ENCODE peak calls at places on chromosomes 1 and 21, in four cellular contexts. M, T, G and A are unnamed samples.

GRCh38 chr21:17925000-17925610 is 105.9 kb upstream of the C21orf91 start:
- DNase-seq in M (peak), T (peak), G (no peak), A (no peak)

GRCh38 chr1:235597867-235598553 is 51.6 kb downstream of the GNG4 start:
- DNase-seq in M (no peak), T (peak), G (no peak), A (no peak)

GRCh38 chr1:169570172-169570574 is 16.1 kb downstream of the F5 start:
- DNase-seq in M (no peak), T (no peak), G (no peak), A (no peak)

GRCh38 chr1:220966874-220967631 is 87.8 kb downstream of the HLX start:
- DNase-seq in M (no peak), T (peak), G (no peak), A (no peak)

GRCh38 chr1:171345536-171345935 is 31.6 kb downstream of the FMO4 start:
- DNase-seq in M (no peak), T (no peak), G (no peak), A (no peak)

GRCh38 chr1:2314803-2315710 is 76.3 kb downstream of the MORN1 start:
- DNase-seq in M (no peak), T (no peak), G (no peak), A (no peak)

GRCh38 chr21:17270234-17270633 is 242.6 kb upstream of the CXADR start:
- DNase-seq in M (no peak), T (peak), G (peak), A (peak)

GRCh38 chr21:39648879-39649278 is 36.1 kb downstream of the B3GALT5 start:
- DNase-seq in M (no peak), T (no peak), G (no peak), A (no peak)

GRCh38 chr1:156444407-156445001 is 56.1 kb downstream of the MEF2D start:
- DNase-seq in M (no peak), T (no peak), G (no peak), A (no peak)

GRCh38 chr1:177246710-177247588 is 76.2 kb downstream of the BRINP2 start:
- DNase-seq in M (no peak), T (peak), G (no peak), A (no peak)

GRCh38 chr1:38003261-38004250 is 1.8 kb downstream of the FHL3 start:
- DNase-seq in M (no peak), T (no peak), G (no peak), A (no peak)

GRCh38 chr1:51729824-51730284 is 113.0 kb downstream of the OSBPL9 start:
- DNase-seq in M (no peak), T (no peak), G (no peak), A (no peak)

GRCh38 chr1:21397813-21398188 is 42.1 kb upstream of the NBPF3 start:
- DNase-seq in M (no peak), T (no peak), G (no peak), A (no peak)

GRCh38 chr1:9903801-9904527 is 6.1 kb downstream of the CTNNBIP1 start:
- DNase-seq in M (peak), T (no peak), G (no peak), A (no peak)

GRCh38 chr1:24899581-24900485 is 30.2 kb downstream of the RUNX3 start:
- DNase-seq in M (no peak), T (no peak), G (no peak), A (no peak)

GRCh38 chr21:31564439-31564838 is 95.1 kb upstream of the SOD1 start:
- DNase-seq in M (no peak), T (no peak), G (no peak), A (no peak)

GRCh38 chr1:88890790-88891317 is 513 bp downstream of the GTF2B start:
- DNase-seq in M (no peak), T (no peak), G (no peak), A (no peak)

GRCh38 chr1:218584418-218585155 is 239.5 kb downstream of the TGFB2 start:
- DNase-seq in M (no peak), T (no peak), G (no peak), A (no peak)

DNA sequence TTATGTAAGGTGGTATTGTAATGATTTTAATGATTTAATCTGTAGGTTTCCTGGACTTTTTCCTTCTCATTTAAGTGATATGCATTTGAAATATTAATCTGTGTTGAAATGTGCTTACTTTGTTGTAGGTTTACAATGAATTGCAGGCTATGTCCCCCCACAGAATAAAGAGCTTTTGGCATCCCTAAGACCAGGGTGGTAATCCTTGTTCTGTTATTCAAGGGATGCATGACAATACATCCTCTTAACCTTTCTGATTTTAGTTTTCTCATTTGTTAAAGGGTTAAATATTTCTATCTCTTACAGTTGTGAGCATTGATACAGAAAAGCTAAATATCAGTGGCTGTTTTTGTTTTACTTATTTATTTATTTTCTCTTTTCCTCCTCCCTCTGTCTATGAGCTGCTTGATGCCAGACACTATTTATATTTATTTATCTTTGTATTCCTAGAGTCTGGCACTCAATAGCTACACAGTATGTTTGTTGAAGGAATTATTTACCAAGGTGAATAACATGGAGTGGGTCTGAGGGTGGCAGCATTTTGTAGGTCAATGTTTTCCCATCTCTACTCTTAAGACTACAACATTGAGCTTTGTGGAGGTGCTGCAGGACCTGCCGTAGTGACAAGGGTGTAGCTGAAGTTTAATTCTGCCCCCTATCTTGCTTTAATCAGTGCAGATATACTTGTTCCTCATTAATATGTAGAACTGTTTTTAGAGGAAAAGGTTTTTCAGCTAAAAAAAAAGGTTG is 19.9 kb upstream of the ADGRL2 start:
- DNase-seq in M (no peak), T (no peak), G (no peak), A (no peak)
- TF ChIP-seq CTCF in M (no peak), T (no peak), G (no peak), A (no peak)

DNA sequence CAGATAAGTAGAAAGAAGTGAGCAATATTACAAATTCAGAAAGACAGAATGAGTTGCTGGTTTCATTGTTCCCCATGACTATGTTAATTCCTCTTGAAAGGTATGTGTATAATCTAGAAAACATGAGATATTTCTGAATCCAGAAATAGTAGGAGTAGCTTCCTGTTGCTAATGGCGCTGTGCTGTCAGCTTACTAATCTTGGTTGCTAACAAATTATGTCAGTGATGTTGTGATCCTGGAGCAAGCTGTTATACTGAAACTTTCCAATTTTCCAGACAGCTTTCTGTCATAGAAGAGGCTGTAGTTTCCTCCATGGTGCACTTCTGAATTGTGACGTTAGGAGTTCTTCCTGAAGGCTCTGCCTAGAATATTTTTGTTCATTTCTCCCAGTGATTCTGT is 372.3 kb downstream of the USP25 start:
- DNase-seq in M (no peak), T (no peak), G (no peak), A (no peak)
- H3K4me3 ChIP-seq in M (no peak), T (no peak), G (no peak), A (no peak)

DNA sequence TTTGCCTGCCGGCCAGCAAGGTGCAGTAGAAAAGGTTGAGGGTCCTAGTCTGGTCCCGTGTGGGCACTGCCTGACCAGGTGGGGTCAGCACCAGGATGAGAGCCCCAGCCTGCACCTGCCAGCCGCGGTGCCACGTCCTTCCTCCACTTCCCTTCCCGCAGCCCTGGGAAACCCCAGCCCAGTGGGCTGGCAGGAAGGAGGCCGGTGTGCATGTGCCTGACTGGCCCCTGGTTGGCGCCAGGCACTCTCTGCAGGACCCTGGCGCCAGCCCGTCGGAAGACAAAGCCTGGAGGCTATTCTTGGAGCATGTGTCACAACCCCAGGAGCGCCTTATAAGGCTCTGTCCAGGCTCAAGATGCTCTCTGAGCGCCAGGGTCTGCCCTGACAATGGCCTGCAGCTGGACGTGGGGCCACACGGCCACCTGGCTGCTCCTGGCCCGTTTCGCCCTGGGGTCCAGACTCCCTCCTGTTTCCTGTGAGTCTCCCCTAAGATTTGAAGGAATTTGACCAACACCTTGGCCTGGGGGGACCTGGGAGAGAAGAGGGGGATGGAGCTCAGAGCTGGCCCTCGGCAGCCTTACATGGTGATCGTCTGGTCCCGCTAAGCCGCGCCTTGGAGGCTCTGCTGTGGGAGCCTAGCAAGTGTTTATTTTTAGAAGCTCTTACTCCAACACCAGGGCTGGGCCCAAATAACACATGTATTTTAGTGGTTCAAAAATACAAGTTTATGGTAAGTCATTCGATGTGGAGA is 31.9 kb upstream of the POFUT2 start:
- DNase-seq in M (no peak), T (peak), G (no peak), A (no peak)
- TF ChIP-seq CTCF in M (no peak), T (no peak), G (no peak), A (peak)

DNA sequence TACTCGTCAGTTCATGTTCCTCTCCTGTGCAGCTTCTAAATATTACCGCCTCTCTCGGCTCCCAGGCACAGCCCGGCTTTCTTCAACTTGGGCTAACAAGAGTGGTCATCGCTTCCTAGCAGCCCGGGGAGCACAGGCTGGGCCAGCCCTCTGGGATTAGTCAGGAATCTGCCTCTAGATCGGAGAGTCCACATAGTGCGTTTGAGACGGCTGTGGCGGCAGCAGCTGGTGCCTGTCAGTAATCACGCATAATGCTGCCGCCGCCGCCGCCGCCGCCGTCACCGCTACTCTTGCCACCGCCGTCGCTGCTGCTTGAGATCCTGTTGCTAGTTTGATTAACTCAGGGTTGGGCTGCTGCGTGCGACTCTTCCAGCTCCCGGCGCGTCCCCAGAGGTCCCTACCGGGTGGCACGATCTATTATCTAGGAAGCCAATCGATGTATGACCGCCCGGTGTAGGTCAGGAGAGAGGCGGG is at the start of gene RXRG:
- DNase-seq in M (no peak), T (peak), G (peak), A (no peak)
- H3K4me3 ChIP-seq in M (no peak), T (no peak), G (peak), A (no peak)

GRCh38 chr1:152497273-152497672 is 13.3 kb upstream of the LCE5A start:
- DNase-seq in M (no peak), T (no peak), G (no peak), A (no peak)
- TF ChIP-seq CTCF in M (peak), T (no peak), G (no peak), A (peak)

GRCh38 chr1:173445164-173445563 is 32.0 kb upstream of the PRDX6 start:
- DNase-seq in M (no peak), T (no peak), G (no peak), A (no peak)
- H3K4me3 ChIP-seq in M (no peak), T (no peak), G (no peak), A (no peak)

GRCh38 chr1:232629250-232630046 is 485 bp downstream of the SIPA1L2 start:
- DNase-seq in M (no peak), T (no peak), G (no peak), A (no peak)

GRCh38 chr1:232627171-232627570 is 2.8 kb downstream of the SIPA1L2 start:
- DNase-seq in M (no peak), T (no peak), G (no peak), A (no peak)

GRCh38 chr1:232630047-232630893 is at the start of gene SIPA1L2:
- DNase-seq in M (peak), T (peak), G (peak), A (no peak)

GRCh38 chr1:232627645-232628334 is 2.1 kb downstream of the SIPA1L2 start:
- DNase-seq in M (no peak), T (no peak), G (no peak), A (no peak)

DNA sequence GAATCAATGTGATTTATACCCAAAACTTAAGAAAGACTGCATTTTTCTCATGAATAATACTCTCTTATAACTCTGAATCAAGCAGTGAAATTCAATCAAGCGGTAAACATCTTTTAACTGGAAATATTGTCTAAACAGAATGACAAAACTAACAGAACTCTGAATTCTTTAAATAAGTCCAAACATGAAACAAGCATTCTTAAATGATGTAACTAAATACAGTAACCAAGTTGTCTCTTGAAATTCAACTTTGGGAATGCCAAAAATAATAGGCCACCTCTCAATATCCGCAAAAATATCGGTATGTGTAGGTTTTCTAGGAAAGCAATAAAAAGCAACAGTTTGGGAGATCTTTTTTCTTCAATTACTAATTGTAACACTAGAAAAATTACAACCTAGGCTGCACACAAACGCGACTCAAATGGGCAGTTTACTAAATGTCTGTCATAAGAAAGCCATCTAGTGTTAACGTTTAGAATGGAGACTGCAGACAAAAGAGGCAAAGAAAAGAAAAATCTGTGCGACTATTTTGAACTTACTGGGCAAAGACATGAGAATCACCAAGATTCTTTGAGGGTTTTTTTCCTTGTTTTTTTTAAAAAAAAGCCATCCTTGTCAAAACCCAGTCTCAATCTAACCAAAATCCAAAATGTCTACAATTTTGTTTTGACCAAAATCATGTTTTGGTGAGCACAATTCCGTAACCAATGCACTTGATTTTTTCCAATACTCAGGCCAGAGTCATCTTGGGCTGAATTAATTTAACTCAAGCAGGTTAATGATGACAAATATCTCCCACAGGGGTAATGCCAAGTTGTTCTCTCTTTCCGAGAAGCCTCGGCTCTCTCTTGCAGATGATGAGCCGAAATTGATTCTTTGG is 1.4 kb downstream of the SIPA1L2 start:
- DNase-seq in M (no peak), T (peak), G (no peak), A (no peak)
- TF ChIP-seq CTCF in M (no peak), T (peak), G (peak), A (peak)

GRCh38 chr1:44801491-44802305 is 1.5 kb downstream of the PLK3 start:
- DNase-seq in M (no peak), T (no peak), G (no peak), A (no peak)

GRCh38 chr1:44803312-44804095 is 3.3 kb downstream of the PLK3 start:
- DNase-seq in M (no peak), T (no peak), G (no peak), A (no peak)

GRCh38 chr1:44805311-44806024 is 1.7 kb downstream of the DYNLT4 start:
- DNase-seq in M (no peak), T (no peak), G (no peak), A (no peak)

GRCh38 chr1:44802306-44803061 is 2.3 kb downstream of the PLK3 start:
- DNase-seq in M (no peak), T (no peak), G (no peak), A (no peak)

DNA sequence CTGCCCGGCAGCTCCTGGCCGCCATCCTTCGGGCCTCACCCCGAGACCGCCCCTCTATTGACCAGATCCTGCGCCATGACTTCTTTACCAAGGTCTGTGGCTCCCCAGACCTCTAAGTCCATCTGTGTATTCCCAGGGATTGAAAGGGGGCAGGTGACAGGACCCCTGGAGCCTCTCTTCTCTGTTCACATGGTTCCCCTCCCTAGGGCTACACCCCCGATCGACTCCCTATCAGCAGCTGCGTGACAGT is 2.8 kb downstream of the PLK3 start:
- DNase-seq in M (no peak), T (no peak), G (no peak), A (no peak)
- H3K4me3 ChIP-seq in M (no peak), T (peak), G (no peak), A (no peak)

GRCh38 chr1:94440088-94440487 is 21.9 kb downstream of the ABCD3 start:
- DNase-seq in M (no peak), T (no peak), G (no peak), A (no peak)
- TF ChIP-seq CTCF in M (no peak), T (no peak), G (no peak), A (no peak)